ENCODE peak calls at places on chromosomes 5 and 9, in seven cellular contexts. One of them, this sample, is unnamed.

GRCh38 chr5:150573867-150574817 is 66.2 kb downstream of the NDST1 start:
- DNase-seq in AG08395: no peak
- DNase-seq in neural crest cell: no peak
- DNase-seq in activated naive CD4-positive, alpha-beta T cell treated with anti-CD3 and anti-CD28 coated beads, Interleukin-2, amount 50 U/mL, for 16 hours: no peak
- DNase-seq in thoracic aorta: no peak
- DNase-seq in foreskin fibroblast: no peak
- DNase-seq in iPS DF 19.7: no peak
- DNase-seq in this sample: peak

GRCh38 chr5:104412649-104413240 is 850.2 kb upstream of the NUDT12 start:
- DNase-seq in AG08395: peak
- DNase-seq in neural crest cell: peak
- DNase-seq in activated naive CD4-positive, alpha-beta T cell treated with anti-CD3 and anti-CD28 coated beads, Interleukin-2, amount 50 U/mL, for 16 hours: no peak
- DNase-seq in thoracic aorta: no peak
- DNase-seq in foreskin fibroblast: peak
- DNase-seq in iPS DF 19.7: peak
- DNase-seq in this sample: no peak

GRCh38 chr5:170757182-170757601 is 26.3 kb upstream of the GABRP start:
- DNase-seq in AG08395: no peak
- DNase-seq in neural crest cell: no peak
- DNase-seq in activated naive CD4-positive, alpha-beta T cell treated with anti-CD3 and anti-CD28 coated beads, Interleukin-2, amount 50 U/mL, for 16 hours: no peak
- DNase-seq in thoracic aorta: no peak
- DNase-seq in foreskin fibroblast: peak
- DNase-seq in iPS DF 19.7: no peak
- DNase-seq in this sample: no peak

GRCh38 chr9:135129137-135129695 is 41.7 kb downstream of the OLFM1 start:
- DNase-seq in AG08395: no peak
- DNase-seq in neural crest cell: no peak
- DNase-seq in activated naive CD4-positive, alpha-beta T cell treated with anti-CD3 and anti-CD28 coated beads, Interleukin-2, amount 50 U/mL, for 16 hours: no peak
- DNase-seq in thoracic aorta: no peak
- DNase-seq in foreskin fibroblast: no peak
- DNase-seq in iPS DF 19.7: no peak
- DNase-seq in this sample: no peak

GRCh38 chr9:88974641-88975040 is 16.6 kb upstream of the S1PR3 start:
- DNase-seq in AG08395: no peak
- DNase-seq in neural crest cell: no peak
- DNase-seq in activated naive CD4-positive, alpha-beta T cell treated with anti-CD3 and anti-CD28 coated beads, Interleukin-2, amount 50 U/mL, for 16 hours: no peak
- DNase-seq in thoracic aorta: no peak
- DNase-seq in foreskin fibroblast: no peak
- DNase-seq in iPS DF 19.7: no peak
- DNase-seq in this sample: no peak

GRCh38 chr9:137077010-137077747 is at the start of gene UAP1L1:
- DNase-seq in AG08395: peak
- DNase-seq in neural crest cell: no peak
- DNase-seq in activated naive CD4-positive, alpha-beta T cell treated with anti-CD3 and anti-CD28 coated beads, Interleukin-2, amount 50 U/mL, for 16 hours: peak
- DNase-seq in thoracic aorta: no peak
- DNase-seq in foreskin fibroblast: peak
- DNase-seq in iPS DF 19.7: no peak
- DNase-seq in this sample: peak

GRCh38 chr5:134477462-134478245 is 47.8 kb upstream of the JADE2 start:
- DNase-seq in AG08395: no peak
- DNase-seq in neural crest cell: no peak
- DNase-seq in activated naive CD4-positive, alpha-beta T cell treated with anti-CD3 and anti-CD28 coated beads, Interleukin-2, amount 50 U/mL, for 16 hours: no peak
- DNase-seq in thoracic aorta: no peak
- DNase-seq in foreskin fibroblast: peak
- DNase-seq in iPS DF 19.7: no peak
- DNase-seq in this sample: peak

GRCh38 chr9:72315510-72316287 is 49.3 kb downstream of the ZFAND5 start:
- DNase-seq in AG08395: peak
- DNase-seq in neural crest cell: no peak
- DNase-seq in activated naive CD4-positive, alpha-beta T cell treated with anti-CD3 and anti-CD28 coated beads, Interleukin-2, amount 50 U/mL, for 16 hours: no peak
- DNase-seq in thoracic aorta: no peak
- DNase-seq in foreskin fibroblast: peak
- DNase-seq in iPS DF 19.7: no peak
- DNase-seq in this sample: no peak

GRCh38 chr5:161804263-161804662 is 43.7 kb upstream of the GABRA1 start:
- DNase-seq in AG08395: no peak
- DNase-seq in neural crest cell: no peak
- DNase-seq in activated naive CD4-positive, alpha-beta T cell treated with anti-CD3 and anti-CD28 coated beads, Interleukin-2, amount 50 U/mL, for 16 hours: no peak
- DNase-seq in thoracic aorta: no peak
- DNase-seq in foreskin fibroblast: no peak
- DNase-seq in iPS DF 19.7: no peak
- DNase-seq in this sample: no peak

GRCh38 chr9:97362777-97363545 is 48.9 kb upstream of the TDRD7 start:
- DNase-seq in AG08395: no peak
- DNase-seq in neural crest cell: no peak
- DNase-seq in activated naive CD4-positive, alpha-beta T cell treated with anti-CD3 and anti-CD28 coated beads, Interleukin-2, amount 50 U/mL, for 16 hours: no peak
- DNase-seq in thoracic aorta: no peak
- DNase-seq in foreskin fibroblast: no peak
- DNase-seq in iPS DF 19.7: no peak
- DNase-seq in this sample: no peak

GRCh38 chr9:133604856-133605255 is 4.3 kb downstream of the FAM163B start:
- DNase-seq in AG08395: no peak
- DNase-seq in neural crest cell: no peak
- DNase-seq in activated naive CD4-positive, alpha-beta T cell treated with anti-CD3 and anti-CD28 coated beads, Interleukin-2, amount 50 U/mL, for 16 hours: no peak
- DNase-seq in thoracic aorta: no peak
- DNase-seq in foreskin fibroblast: no peak
- DNase-seq in iPS DF 19.7: no peak
- DNase-seq in this sample: no peak

GRCh38 chr9:123460091-123460490 is 104.1 kb downstream of the CRB2 start:
- DNase-seq in AG08395: no peak
- DNase-seq in neural crest cell: no peak
- DNase-seq in activated naive CD4-positive, alpha-beta T cell treated with anti-CD3 and anti-CD28 coated beads, Interleukin-2, amount 50 U/mL, for 16 hours: no peak
- DNase-seq in thoracic aorta: no peak
- DNase-seq in foreskin fibroblast: no peak
- DNase-seq in iPS DF 19.7: no peak
- DNase-seq in this sample: no peak

GRCh38 chr5:140246378-140247122 is 56.4 kb downstream of the PFDN1 start:
- DNase-seq in AG08395: peak
- DNase-seq in neural crest cell: no peak
- DNase-seq in activated naive CD4-positive, alpha-beta T cell treated with anti-CD3 and anti-CD28 coated beads, Interleukin-2, amount 50 U/mL, for 16 hours: no peak
- DNase-seq in thoracic aorta: no peak
- DNase-seq in foreskin fibroblast: peak
- DNase-seq in iPS DF 19.7: no peak
- DNase-seq in this sample: no peak

GRCh38 chr9:125763373-125763772 is 16.2 kb downstream of the PBX3 start:
- DNase-seq in AG08395: no peak
- DNase-seq in neural crest cell: no peak
- DNase-seq in activated naive CD4-positive, alpha-beta T cell treated with anti-CD3 and anti-CD28 coated beads, Interleukin-2, amount 50 U/mL, for 16 hours: no peak
- DNase-seq in thoracic aorta: no peak
- DNase-seq in foreskin fibroblast: peak
- DNase-seq in iPS DF 19.7: no peak
- DNase-seq in this sample: no peak

GRCh38 chr5:134490925-134491271 is 34.6 kb upstream of the JADE2 start:
- DNase-seq in AG08395: no peak
- DNase-seq in neural crest cell: no peak
- DNase-seq in activated naive CD4-positive, alpha-beta T cell treated with anti-CD3 and anti-CD28 coated beads, Interleukin-2, amount 50 U/mL, for 16 hours: no peak
- DNase-seq in thoracic aorta: no peak
- DNase-seq in foreskin fibroblast: no peak
- DNase-seq in iPS DF 19.7: no peak
- DNase-seq in this sample: peak

GRCh38 chr9:111316796-111317195 is 13.2 kb downstream of the OR2K2 start:
- DNase-seq in AG08395: peak
- DNase-seq in neural crest cell: no peak
- DNase-seq in activated naive CD4-positive, alpha-beta T cell treated with anti-CD3 and anti-CD28 coated beads, Interleukin-2, amount 50 U/mL, for 16 hours: no peak
- DNase-seq in thoracic aorta: no peak
- DNase-seq in foreskin fibroblast: peak
- DNase-seq in iPS DF 19.7: no peak
- DNase-seq in this sample: no peak

GRCh38 chr5:61450170-61450815 is 118.2 kb downstream of the ZSWIM6 start:
- DNase-seq in AG08395: peak
- DNase-seq in neural crest cell: no peak
- DNase-seq in activated naive CD4-positive, alpha-beta T cell treated with anti-CD3 and anti-CD28 coated beads, Interleukin-2, amount 50 U/mL, for 16 hours: no peak
- DNase-seq in thoracic aorta: no peak
- DNase-seq in foreskin fibroblast: peak
- DNase-seq in iPS DF 19.7: no peak
- DNase-seq in this sample: no peak

GRCh38 chr5:156543348-156543747 is 216.4 kb downstream of the SGCD start:
- DNase-seq in AG08395: no peak
- DNase-seq in neural crest cell: no peak
- DNase-seq in activated naive CD4-positive, alpha-beta T cell treated with anti-CD3 and anti-CD28 coated beads, Interleukin-2, amount 50 U/mL, for 16 hours: no peak
- DNase-seq in thoracic aorta: no peak
- DNase-seq in foreskin fibroblast: no peak
- DNase-seq in iPS DF 19.7: no peak
- DNase-seq in this sample: no peak

GRCh38 chr5:98810206-98810605 is 36.7 kb downstream of the RGMB start:
- DNase-seq in AG08395: no peak
- DNase-seq in neural crest cell: no peak
- DNase-seq in activated naive CD4-positive, alpha-beta T cell treated with anti-CD3 and anti-CD28 coated beads, Interleukin-2, amount 50 U/mL, for 16 hours: no peak
- DNase-seq in thoracic aorta: no peak
- DNase-seq in foreskin fibroblast: no peak
- DNase-seq in iPS DF 19.7: no peak
- DNase-seq in this sample: no peak

GRCh38 chr5:149271717-149272558 is at the start of gene AFAP1L1:
- DNase-seq in AG08395: peak
- DNase-seq in neural crest cell: peak
- DNase-seq in activated naive CD4-positive, alpha-beta T cell treated with anti-CD3 and anti-CD28 coated beads, Interleukin-2, amount 50 U/mL, for 16 hours: peak
- DNase-seq in thoracic aorta: no peak
- DNase-seq in foreskin fibroblast: peak
- DNase-seq in iPS DF 19.7: no peak
- DNase-seq in this sample: no peak

GRCh38 chr9:81125446-81126092 is 563.8 kb downstream of the TLE1 start:
- DNase-seq in AG08395: no peak
- DNase-seq in neural crest cell: no peak
- DNase-seq in activated naive CD4-positive, alpha-beta T cell treated with anti-CD3 and anti-CD28 coated beads, Interleukin-2, amount 50 U/mL, for 16 hours: no peak
- DNase-seq in thoracic aorta: no peak
- DNase-seq in foreskin fibroblast: peak
- DNase-seq in iPS DF 19.7: no peak
- DNase-seq in this sample: no peak

GRCh38 chr9:37102476-37102875 is 17.9 kb upstream of the ZCCHC7 start:
- DNase-seq in AG08395: no peak
- DNase-seq in neural crest cell: no peak
- DNase-seq in activated naive CD4-positive, alpha-beta T cell treated with anti-CD3 and anti-CD28 coated beads, Interleukin-2, amount 50 U/mL, for 16 hours: no peak
- DNase-seq in thoracic aorta: no peak
- DNase-seq in foreskin fibroblast: no peak
- DNase-seq in iPS DF 19.7: no peak
- DNase-seq in this sample: no peak

GRCh38 chr5:125005287-125005686 is 258.8 kb upstream of the ZNF608 start:
- DNase-seq in AG08395: no peak
- DNase-seq in neural crest cell: no peak
- DNase-seq in activated naive CD4-positive, alpha-beta T cell treated with anti-CD3 and anti-CD28 coated beads, Interleukin-2, amount 50 U/mL, for 16 hours: no peak
- DNase-seq in thoracic aorta: no peak
- DNase-seq in foreskin fibroblast: no peak
- DNase-seq in iPS DF 19.7: no peak
- DNase-seq in this sample: no peak

GRCh38 chr5:74394924-74395880 is 245.3 kb downstream of the ENC1 start:
- DNase-seq in AG08395: no peak
- DNase-seq in neural crest cell: no peak
- DNase-seq in activated naive CD4-positive, alpha-beta T cell treated with anti-CD3 and anti-CD28 coated beads, Interleukin-2, amount 50 U/mL, for 16 hours: no peak
- DNase-seq in thoracic aorta: no peak
- DNase-seq in foreskin fibroblast: no peak
- DNase-seq in iPS DF 19.7: peak
- DNase-seq in this sample: no peak

GRCh38 chr9:18543406-18543965 is 69.5 kb downstream of the ADAMTSL1 start:
- DNase-seq in AG08395: peak
- DNase-seq in neural crest cell: no peak
- DNase-seq in activated naive CD4-positive, alpha-beta T cell treated with anti-CD3 and anti-CD28 coated beads, Interleukin-2, amount 50 U/mL, for 16 hours: no peak
- DNase-seq in thoracic aorta: no peak
- DNase-seq in foreskin fibroblast: peak
- DNase-seq in iPS DF 19.7: no peak
- DNase-seq in this sample: no peak

GRCh38 chr5:138339086-138339456 is 1.0 kb downstream of the FAM53C start:
- DNase-seq in AG08395: peak
- DNase-seq in neural crest cell: no peak
- DNase-seq in activated naive CD4-positive, alpha-beta T cell treated with anti-CD3 and anti-CD28 coated beads, Interleukin-2, amount 50 U/mL, for 16 hours: no peak
- DNase-seq in thoracic aorta: no peak
- DNase-seq in foreskin fibroblast: peak
- DNase-seq in iPS DF 19.7: no peak
- DNase-seq in this sample: no peak

GRCh38 chr9:137300607-137301085 is 1.4 kb downstream of the NRARP start:
- DNase-seq in AG08395: no peak
- DNase-seq in neural crest cell: no peak
- DNase-seq in activated naive CD4-positive, alpha-beta T cell treated with anti-CD3 and anti-CD28 coated beads, Interleukin-2, amount 50 U/mL, for 16 hours: no peak
- DNase-seq in thoracic aorta: no peak
- DNase-seq in foreskin fibroblast: no peak
- DNase-seq in iPS DF 19.7: no peak
- DNase-seq in this sample: no peak

GRCh38 chr5:62767650-62768049 is 189.0 kb downstream of the LRRC70 start:
- DNase-seq in AG08395: no peak
- DNase-seq in neural crest cell: no peak
- DNase-seq in activated naive CD4-positive, alpha-beta T cell treated with anti-CD3 and anti-CD28 coated beads, Interleukin-2, amount 50 U/mL, for 16 hours: no peak
- DNase-seq in thoracic aorta: no peak
- DNase-seq in foreskin fibroblast: no peak
- DNase-seq in iPS DF 19.7: no peak
- DNase-seq in this sample: no peak

GRCh38 chr5:72410896-72411295 is 90.7 kb downstream of the PTCD2 start:
- DNase-seq in AG08395: no peak
- DNase-seq in neural crest cell: no peak
- DNase-seq in activated naive CD4-positive, alpha-beta T cell treated with anti-CD3 and anti-CD28 coated beads, Interleukin-2, amount 50 U/mL, for 16 hours: no peak
- DNase-seq in thoracic aorta: no peak
- DNase-seq in foreskin fibroblast: peak
- DNase-seq in iPS DF 19.7: no peak
- DNase-seq in this sample: no peak